ENCODE peak calls at places on chromosomes 7 and 10, in five cellular contexts. Y, T, O, L and J are unnamed samples.

GRCh38 chr7:98616381-98617050 is 569 bp upstream of the NPTX2 start:
- DNase-seq in Y (no peak), O (no peak), T (no peak), L (no peak), J (no peak)

GRCh38 chr10:101566333-101567164 is 21.5 kb downstream of the POLL start:
- DNase-seq in T (no peak), Y (peak), O (no peak), L (peak), J (no peak)

GRCh38 chr7:115059312-115059711 is 137.4 kb downstream of the MDFIC start:
- DNase-seq in L (no peak), T (no peak), O (no peak), Y (no peak), J (no peak)

GRCh38 chr7:55155351-55156117 is 136.7 kb downstream of the EGFR start:
- DNase-seq in O (no peak), L (no peak), T (no peak), Y (no peak), J (no peak)

GRCh38 chr7:6234384-6234783 is 38.0 kb downstream of the CYTH3 start:
- DNase-seq in O (no peak), L (no peak), Y (no peak), T (no peak), J (no peak)

GRCh38 chr10:52215745-52216361 is 98.2 kb upstream of the DKK1 start:
- DNase-seq in T (no peak), Y (peak), O (peak), L (peak), J (no peak)

GRCh38 chr10:112335104-112335840 is 38.6 kb upstream of the ACSL5 start:
- DNase-seq in T (no peak), O (peak), Y (no peak), L (no peak), J (no peak)

GRCh38 chr10:100970914-100971811 is 1.9 kb downstream of the SEMA4G start:
- DNase-seq in O (no peak), L (no peak), T (no peak), Y (no peak), J (no peak)

GRCh38 chr7:489876-490275 is 29.8 kb downstream of the PDGFA start:
- DNase-seq in L (no peak), Y (no peak), O (no peak), T (no peak), J (no peak)

GRCh38 chr7:39271386-39271785 is 293.7 kb downstream of the POU6F2 start:
- DNase-seq in T (peak), Y (no peak), L (peak), O (no peak), J (peak)

GRCh38 chr7:936131-937054 is 18.1 kb downstream of the ADAP1 start:
- DNase-seq in Y (no peak), L (no peak), O (no peak), T (peak), J (no peak)

GRCh38 chr10:61899997-61900828 is 1.3 kb upstream of the ARID5B start:
- DNase-seq in Y (peak), T (peak), O (peak), L (peak), J (peak)

GRCh38 chr10:75755528-75755927 is 324.1 kb downstream of the LRMDA start:
- DNase-seq in L (no peak), Y (no peak), T (no peak), O (no peak), J (no peak)

GRCh38 chr7:36764929-36765328 is 40.6 kb upstream of the AOAH start:
- DNase-seq in L (no peak), T (no peak), O (peak), Y (no peak), J (no peak)